ENCODE peak calls at places on chromosome 19, in ten cellular contexts. One of them, this sample, is unnamed.

GRCh38 chr19:7400815-7401214 is 52.1 kb downstream of the ARHGEF18 start:
- DNase-seq in tibial nerve: no peak
- DNase-seq in kidney epithelial cell: no peak
- DNase-seq in hepatocyte: no peak
- DNase-seq in heart right ventricle: no peak
- DNase-seq in breast epithelium: no peak
- DNase-seq in thyroid gland: no peak
- DNase-seq in left ventricle myocardium inferior: no peak
- DNase-seq in K562: no peak
- DNase-seq in OCI-LY7: no peak
- DNase-seq in this sample: no peak

GRCh38 chr19:6743714-6744380 is 4.4 kb downstream of the TRIP10 start:
- DNase-seq in tibial nerve: no peak
- DNase-seq in kidney epithelial cell: no peak
- DNase-seq in hepatocyte: no peak
- DNase-seq in heart right ventricle: no peak
- DNase-seq in breast epithelium: no peak
- DNase-seq in thyroid gland: no peak
- DNase-seq in left ventricle myocardium inferior: no peak
- DNase-seq in K562: no peak
- DNase-seq in OCI-LY7: no peak
- DNase-seq in this sample: no peak

GRCh38 chr19:13796301-13797057 is 1.2 kb downstream of the ZSWIM4 start:
- DNase-seq in tibial nerve: peak; percentile 61
- DNase-seq in kidney epithelial cell: peak; percentile 89
- DNase-seq in hepatocyte: peak; percentile 68
- DNase-seq in heart right ventricle: peak; percentile 84
- DNase-seq in breast epithelium: peak; percentile 71
- DNase-seq in thyroid gland: peak; percentile 75
- DNase-seq in left ventricle myocardium inferior: peak; percentile 76
- DNase-seq in K562: peak; percentile 8
- DNase-seq in OCI-LY7: peak; percentile 45
- DNase-seq in this sample: peak; percentile 87

GRCh38 chr19:10820173-10820572 is 15.8 kb downstream of the TMED1 start:
- DNase-seq in tibial nerve: no peak
- DNase-seq in kidney epithelial cell: no peak
- DNase-seq in hepatocyte: peak; percentile 8
- DNase-seq in heart right ventricle: no peak
- DNase-seq in breast epithelium: no peak
- DNase-seq in thyroid gland: no peak
- DNase-seq in left ventricle myocardium inferior: no peak
- DNase-seq in K562: peak; percentile 52
- DNase-seq in OCI-LY7: peak; percentile 34
- DNase-seq in this sample: no peak

GRCh38 chr19:36972594-36972993 is 56.5 kb downstream of the ZNF568 start:
- DNase-seq in tibial nerve: no peak
- DNase-seq in kidney epithelial cell: no peak
- DNase-seq in hepatocyte: no peak
- DNase-seq in heart right ventricle: no peak
- DNase-seq in breast epithelium: no peak
- DNase-seq in thyroid gland: no peak
- DNase-seq in left ventricle myocardium inferior: no peak
- DNase-seq in K562: no peak
- DNase-seq in OCI-LY7: no peak
- DNase-seq in this sample: no peak

GRCh38 chr19:39659791-39660190 is 4.1 kb downstream of the LGALS16 start:
- DNase-seq in tibial nerve: no peak
- DNase-seq in kidney epithelial cell: no peak
- DNase-seq in hepatocyte: no peak
- DNase-seq in heart right ventricle: no peak
- DNase-seq in breast epithelium: no peak
- DNase-seq in thyroid gland: no peak
- DNase-seq in left ventricle myocardium inferior: no peak
- DNase-seq in K562: no peak
- DNase-seq in OCI-LY7: no peak
- DNase-seq in this sample: no peak

GRCh38 chr19:47489072-47489914 is 5.3 kb upstream of the KPTN start:
- DNase-seq in tibial nerve: no peak
- DNase-seq in kidney epithelial cell: no peak
- DNase-seq in hepatocyte: no peak
- DNase-seq in heart right ventricle: no peak
- DNase-seq in breast epithelium: no peak
- DNase-seq in thyroid gland: no peak
- DNase-seq in left ventricle myocardium inferior: no peak
- DNase-seq in K562: no peak
- DNase-seq in OCI-LY7: no peak
- DNase-seq in this sample: no peak

GRCh38 chr19:5026706-5027273 is 57.9 kb downstream of the KDM4B start:
- DNase-seq in tibial nerve: no peak
- DNase-seq in kidney epithelial cell: no peak
- DNase-seq in hepatocyte: no peak
- DNase-seq in heart right ventricle: no peak
- DNase-seq in breast epithelium: no peak
- DNase-seq in thyroid gland: no peak
- DNase-seq in left ventricle myocardium inferior: no peak
- DNase-seq in K562: no peak
- DNase-seq in OCI-LY7: no peak
- DNase-seq in this sample: no peak

GRCh38 chr19:1956868-1957492 is 16.0 kb downstream of the CSNK1G2 start:
- DNase-seq in tibial nerve: no peak
- DNase-seq in kidney epithelial cell: no peak
- DNase-seq in hepatocyte: no peak
- DNase-seq in heart right ventricle: no peak
- DNase-seq in breast epithelium: no peak
- DNase-seq in thyroid gland: no peak
- DNase-seq in left ventricle myocardium inferior: peak; percentile 42
- DNase-seq in K562: no peak
- DNase-seq in OCI-LY7: no peak
- DNase-seq in this sample: no peak

GRCh38 chr19:1312732-1313694 is 27.3 kb downstream of the EFNA2 start:
- DNase-seq in tibial nerve: no peak
- DNase-seq in kidney epithelial cell: no peak
- DNase-seq in hepatocyte: peak; percentile 58
- DNase-seq in heart right ventricle: no peak
- DNase-seq in breast epithelium: no peak
- DNase-seq in thyroid gland: peak; percentile 13
- DNase-seq in left ventricle myocardium inferior: no peak
- DNase-seq in K562: no peak
- DNase-seq in OCI-LY7: no peak
- DNase-seq in this sample: no peak

GRCh38 chr19:33722456-33723239 is 74.0 kb upstream of the KCTD15 start:
- DNase-seq in tibial nerve: no peak
- DNase-seq in kidney epithelial cell: no peak
- DNase-seq in hepatocyte: no peak
- DNase-seq in heart right ventricle: no peak
- DNase-seq in breast epithelium: no peak
- DNase-seq in thyroid gland: no peak
- DNase-seq in left ventricle myocardium inferior: no peak
- DNase-seq in K562: no peak
- DNase-seq in OCI-LY7: no peak
- DNase-seq in this sample: no peak

GRCh38 chr19:30718014-30718413 is 345.8 kb downstream of the ZNF536 start:
- DNase-seq in tibial nerve: no peak
- DNase-seq in kidney epithelial cell: no peak
- DNase-seq in hepatocyte: no peak
- DNase-seq in heart right ventricle: no peak
- DNase-seq in breast epithelium: no peak
- DNase-seq in thyroid gland: no peak
- DNase-seq in left ventricle myocardium inferior: no peak
- DNase-seq in K562: no peak
- DNase-seq in OCI-LY7: no peak
- DNase-seq in this sample: no peak

GRCh38 chr19:54707932-54708331 is 16.3 kb upstream of the KIR3DL3 start:
- DNase-seq in tibial nerve: no peak
- DNase-seq in kidney epithelial cell: no peak
- DNase-seq in hepatocyte: no peak
- DNase-seq in heart right ventricle: no peak
- DNase-seq in breast epithelium: no peak
- DNase-seq in thyroid gland: no peak
- DNase-seq in left ventricle myocardium inferior: no peak
- DNase-seq in K562: no peak
- DNase-seq in OCI-LY7: peak; percentile 9
- DNase-seq in this sample: no peak

GRCh38 chr19:57773488-57773887 is 4.0 kb downstream of the ZNF586 start:
- DNase-seq in tibial nerve: no peak
- DNase-seq in kidney epithelial cell: no peak
- DNase-seq in hepatocyte: no peak
- DNase-seq in heart right ventricle: no peak
- DNase-seq in breast epithelium: no peak
- DNase-seq in thyroid gland: no peak
- DNase-seq in left ventricle myocardium inferior: no peak
- DNase-seq in K562: no peak
- DNase-seq in OCI-LY7: no peak
- DNase-seq in this sample: no peak

GRCh38 chr19:42402376-42403116 is 12.4 kb upstream of the CNFN start:
- DNase-seq in tibial nerve: no peak
- DNase-seq in kidney epithelial cell: no peak
- DNase-seq in hepatocyte: no peak
- DNase-seq in heart right ventricle: no peak
- DNase-seq in breast epithelium: no peak
- DNase-seq in thyroid gland: no peak
- DNase-seq in left ventricle myocardium inferior: no peak
- DNase-seq in K562: no peak
- DNase-seq in OCI-LY7: no peak
- DNase-seq in this sample: no peak
- H3K4me3 ChIP-seq in tibial nerve: no peak overlapping the region
- H3K4me3 ChIP-seq in kidney epithelial cell: peak overlapping the region; percentile 51
- H3K4me3 ChIP-seq in hepatocyte: peak overlapping the region; percentile 82
- H3K4me3 ChIP-seq in heart right ventricle: peak overlapping the region; percentile 72
- H3K4me3 ChIP-seq in breast epithelium: peak overlapping the region; percentile 70
- H3K4me3 ChIP-seq in thyroid gland: peak overlapping the region; percentile 54
- H3K4me3 ChIP-seq in left ventricle myocardium inferior: peak overlapping the region; percentile 72
- H3K4me3 ChIP-seq in K562: no peak overlapping the region
- H3K4me3 ChIP-seq in OCI-LY7: no peak overlapping the region
- H3K4me3 ChIP-seq in this sample: peak overlapping the region; percentile 45

DNA sequence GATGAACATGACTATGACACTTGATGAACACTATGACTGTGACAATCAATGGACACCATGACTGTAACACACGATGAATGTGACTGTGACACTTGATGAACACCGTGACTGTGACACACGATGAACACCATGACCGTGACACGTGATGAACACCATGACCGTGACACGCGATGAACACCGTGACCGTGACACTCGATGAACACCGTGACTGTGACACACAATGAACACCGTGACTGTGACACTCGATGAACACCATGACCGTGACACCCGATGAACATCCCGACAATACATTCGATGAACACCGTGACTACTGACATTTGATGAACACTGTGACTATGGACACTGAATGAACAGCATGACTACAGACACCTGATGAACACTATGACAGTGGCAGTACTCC is 30.9 kb downstream of the ZFR2 start:
- DNase-seq in tibial nerve: no peak
- DNase-seq in kidney epithelial cell: no peak
- DNase-seq in hepatocyte: no peak
- DNase-seq in heart right ventricle: no peak
- DNase-seq in breast epithelium: no peak
- DNase-seq in thyroid gland: no peak
- DNase-seq in left ventricle myocardium inferior: no peak
- DNase-seq in K562: no peak
- DNase-seq in OCI-LY7: no peak
- DNase-seq in this sample: no peak
- TF ChIP-seq CTCF in tibial nerve: no peak
- TF ChIP-seq CTCF in kidney epithelial cell: no peak
- TF ChIP-seq CTCF in hepatocyte: no peak
- TF ChIP-seq CTCF in heart right ventricle: no peak
- TF ChIP-seq CTCF in breast epithelium: no peak
- TF ChIP-seq CTCF in thyroid gland: no peak
- TF ChIP-seq CTCF in left ventricle myocardium inferior: no peak
- TF ChIP-seq CTCF in K562: no peak
- TF ChIP-seq CTCF in OCI-LY7: no peak
- TF ChIP-seq CTCF in this sample: no peak

GRCh38 chr19:20028611-20029010 is 10.7 kb downstream of the ZNF682 start:
- DNase-seq in tibial nerve: no peak
- DNase-seq in kidney epithelial cell: no peak
- DNase-seq in hepatocyte: no peak
- DNase-seq in heart right ventricle: no peak
- DNase-seq in breast epithelium: no peak
- DNase-seq in thyroid gland: no peak
- DNase-seq in left ventricle myocardium inferior: no peak
- DNase-seq in K562: no peak
- DNase-seq in OCI-LY7: no peak
- DNase-seq in this sample: no peak
- H3K36me3 ChIP-seq in tibial nerve: no peaks in the 10 kb centered on the region
- H3K36me3 ChIP-seq in kidney epithelial cell: no peaks in the 10 kb centered on the region
- H3K36me3 ChIP-seq in hepatocyte: no peaks in the 10 kb centered on the region
- H3K36me3 ChIP-seq in heart right ventricle: peaks cover 30% of the 10 kb centered on the region
- H3K36me3 ChIP-seq in breast epithelium: no peaks in the 10 kb centered on the region
- H3K36me3 ChIP-seq in thyroid gland: no peaks in the 10 kb centered on the region
- H3K36me3 ChIP-seq in left ventricle myocardium inferior: peaks cover 35% of the 10 kb centered on the region
- H3K36me3 ChIP-seq in K562: no peaks in the 10 kb centered on the region
- H3K36me3 ChIP-seq in OCI-LY7: peaks cover 72% of the 10 kb centered on the region
- H3K36me3 ChIP-seq in this sample: no peaks in the 10 kb centered on the region

GRCh38 chr19:17137417-17137816 is 61.8 kb downstream of the MYO9B start:
- DNase-seq in tibial nerve: no peak
- DNase-seq in kidney epithelial cell: no peak
- DNase-seq in hepatocyte: no peak
- DNase-seq in heart right ventricle: peak; percentile 46
- DNase-seq in breast epithelium: no peak
- DNase-seq in thyroid gland: no peak
- DNase-seq in left ventricle myocardium inferior: peak; percentile 39
- DNase-seq in K562: no peak
- DNase-seq in OCI-LY7: no peak
- DNase-seq in this sample: no peak

GRCh38 chr19:17136617-17137016 is 61.0 kb downstream of the MYO9B start:
- DNase-seq in tibial nerve: no peak
- DNase-seq in kidney epithelial cell: no peak
- DNase-seq in hepatocyte: no peak
- DNase-seq in heart right ventricle: no peak
- DNase-seq in breast epithelium: no peak
- DNase-seq in thyroid gland: no peak
- DNase-seq in left ventricle myocardium inferior: no peak
- DNase-seq in K562: no peak
- DNase-seq in OCI-LY7: no peak
- DNase-seq in this sample: no peak

GRCh38 chr19:17136026-17136425 is 60.4 kb downstream of the MYO9B start:
- DNase-seq in tibial nerve: no peak
- DNase-seq in kidney epithelial cell: no peak
- DNase-seq in hepatocyte: no peak
- DNase-seq in heart right ventricle: no peak
- DNase-seq in breast epithelium: no peak
- DNase-seq in thyroid gland: no peak
- DNase-seq in left ventricle myocardium inferior: no peak
- DNase-seq in K562: no peak
- DNase-seq in OCI-LY7: no peak
- DNase-seq in this sample: no peak

DNA sequence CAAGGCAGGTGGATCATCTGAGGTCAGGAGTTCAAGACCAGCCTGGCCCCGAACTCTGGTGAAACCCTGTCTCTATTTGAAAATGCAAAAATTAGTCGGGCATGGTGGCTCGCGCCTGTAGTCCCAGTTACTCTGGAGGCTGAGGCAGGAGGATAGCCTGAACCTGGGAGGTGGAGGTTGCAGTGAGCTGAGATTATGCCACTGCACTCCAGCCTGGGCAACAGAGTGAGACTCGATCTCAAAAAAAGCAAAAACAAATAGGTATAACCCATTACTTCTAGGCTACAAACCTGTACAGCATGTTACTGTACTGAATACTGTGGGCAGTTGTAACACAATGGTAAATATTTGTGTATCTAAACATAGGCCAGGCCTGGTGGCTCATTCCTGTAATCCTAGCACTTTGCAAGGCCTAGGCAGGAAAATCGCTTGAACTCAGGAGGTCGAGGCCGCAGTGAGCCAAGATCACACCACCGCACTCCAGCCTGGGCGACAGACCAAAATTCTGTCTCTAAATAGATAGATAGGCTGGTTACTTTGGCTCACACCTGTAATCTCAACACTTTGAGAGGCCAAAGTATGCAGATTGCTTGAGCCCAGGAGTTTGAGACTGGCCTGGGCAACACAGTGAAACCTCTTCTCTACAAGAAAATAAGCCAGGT is 63.5 kb downstream of the MYO9B start:
- DNase-seq in tibial nerve: no peak
- DNase-seq in kidney epithelial cell: no peak
- DNase-seq in hepatocyte: no peak
- DNase-seq in heart right ventricle: peak; percentile 78
- DNase-seq in breast epithelium: peak; percentile 41
- DNase-seq in thyroid gland: peak; percentile 69
- DNase-seq in left ventricle myocardium inferior: peak; percentile 72
- DNase-seq in K562: no peak
- DNase-seq in OCI-LY7: no peak
- DNase-seq in this sample: no peak
- H3K4me3 ChIP-seq in tibial nerve: no peak overlapping the region
- H3K4me3 ChIP-seq in kidney epithelial cell: no peak overlapping the region
- H3K4me3 ChIP-seq in hepatocyte: no peak overlapping the region
- H3K4me3 ChIP-seq in heart right ventricle: no peak overlapping the region
- H3K4me3 ChIP-seq in breast epithelium: no peak overlapping the region
- H3K4me3 ChIP-seq in thyroid gland: no peak overlapping the region
- H3K4me3 ChIP-seq in left ventricle myocardium inferior: no peak overlapping the region
- H3K4me3 ChIP-seq in K562: no peak overlapping the region
- H3K4me3 ChIP-seq in OCI-LY7: no peak overlapping the region
- H3K4me3 ChIP-seq in this sample: no peak overlapping the region

This sample was measured in BJ.